ENCODE peak calls at places on chromosomes 6 and 20, in nine cellular contexts. L, Z, K, S, P, C, Q, R and G are unnamed samples.

GRCh38 chr6:90369024-90369519 is 72.4 kb upstream of the BACH2 start:
- DNase-seq in L (no peak), C (peak; percentile 75), P (peak; percentile 100), K (no peak), R (no peak), S (peak; percentile 65), Q (peak; percentile 83), Z (no peak), G (no peak)

GRCh38 chr20:52348434-52348833 is 156.9 kb upstream of the ZFP64 start:
- DNase-seq in Z (no peak), Q (no peak), K (no peak), P (no peak), C (no peak), R (no peak), L (no peak), S (no peak), G (no peak)

GRCh38 chr6:56933650-56934049 is 21.3 kb upstream of the BEND6 start:
- DNase-seq in C (no peak), S (no peak), L (no peak), R (no peak), P (no peak), Q (no peak), K (no peak), Z (no peak), G (no peak)

GRCh38 chr6:163525926-163526325 is 111.4 kb downstream of the QKI start:
- DNase-seq in L (no peak), C (no peak), Z (no peak), R (no peak), S (no peak), K (no peak), Q (no peak), P (peak; percentile 32), G (no peak)

GRCh38 chr6:34056301-34056700 is 89.6 kb downstream of the GRM4 start:
- DNase-seq in Z (peak; percentile 67), Q (no peak), R (peak; percentile 74), L (no peak), P (peak; percentile 64), K (no peak), S (peak; percentile 56), C (peak; percentile 64), G (no peak)

GRCh38 chr6:110979565-110980096 is 2.2 kb upstream of the RPF2 start:
- DNase-seq in C (no peak), K (peak; percentile 47), L (no peak), P (no peak), R (no peak), S (no peak), Q (no peak), Z (no peak), G (no peak)

GRCh38 chr6:107511410-107512070 is 21.6 kb downstream of the SOBP start:
- DNase-seq in Q (no peak), S (peak; percentile 66), C (no peak), P (no peak), R (no peak), K (no peak), L (no peak), Z (no peak), G (peak; percentile 33)

GRCh38 chr6:12150812-12151432 is 138.8 kb downstream of the HIVEP1 start:
- DNase-seq in C (no peak), Z (no peak), P (peak; percentile 35), L (peak; percentile 11), R (no peak), Q (peak; percentile 9), S (no peak), K (no peak), G (peak; percentile 9)

GRCh38 chr6:41298785-41299498 is 12.5 kb upstream of the TREM1 start:
- DNase-seq in Z (no peak), C (no peak), R (no peak), L (no peak), Q (no peak), K (peak; percentile 44), S (no peak), P (no peak), G (no peak)